ENCODE peak calls at places on chromosomes 7 and 10, in six cellular contexts. L is upper lobe of left lung, A is K562, C is A549, F is GM12878, H is HepG2. E is an unnamed sample.

GRCh38 chr7:141537906-141538305 is 13.3 kb upstream of the AGK start:
- ATAC-seq in H (no peak), L (no peak), F (no peak), A (no peak), C (no peak), E (no peak)

GRCh38 chr10:1358860-1359598 is 302.8 kb downstream of the WDR37 start:
- ATAC-seq in L (no peak), F (peak; percentile 63), A (no peak), C (no peak), H (no peak), E (no peak)

GRCh38 chr7:121085922-121086321 is 97.4 kb downstream of the CPED1 start:
- ATAC-seq in H (no peak), L (no peak), F (no peak), C (no peak), A (no peak), E (peak; percentile 39)

GRCh38 chr10:15335500-15335899 is 35.6 kb downstream of the FAM171A1 start:
- ATAC-seq in H (no peak), F (no peak), A (no peak), L (peak; percentile 46), C (no peak), E (no peak)

GRCh38 chr7:20576166-20576660 is 39.3 kb upstream of the ABCB5 start:
- ATAC-seq in H (no peak), C (no peak), F (no peak), A (no peak), L (no peak), E (no peak)

GRCh38 chr10:114917459-114917858 is 20.5 kb upstream of the TRUB1 start:
- ATAC-seq in H (no peak), A (no peak), F (no peak), C (no peak), L (no peak), E (no peak)

GRCh38 chr10:118042336-118042735 is 4.4 kb downstream of the RAB11FIP2 start:
- ATAC-seq in F (no peak), C (no peak), L (no peak), H (no peak), A (no peak), E (no peak)

GRCh38 chr10:29569778-29570177 is 65.0 kb downstream of the SVIL start:
- ATAC-seq in A (no peak), F (no peak), L (no peak), C (no peak), H (no peak), E (no peak)

GRCh38 chr7:121369462-121369861 is 26.6 kb downstream of the FAM3C start:
- ATAC-seq in C (peak; percentile 36), A (no peak), L (peak; percentile 19), F (peak; percentile 60), H (no peak), E (no peak)

DNA sequence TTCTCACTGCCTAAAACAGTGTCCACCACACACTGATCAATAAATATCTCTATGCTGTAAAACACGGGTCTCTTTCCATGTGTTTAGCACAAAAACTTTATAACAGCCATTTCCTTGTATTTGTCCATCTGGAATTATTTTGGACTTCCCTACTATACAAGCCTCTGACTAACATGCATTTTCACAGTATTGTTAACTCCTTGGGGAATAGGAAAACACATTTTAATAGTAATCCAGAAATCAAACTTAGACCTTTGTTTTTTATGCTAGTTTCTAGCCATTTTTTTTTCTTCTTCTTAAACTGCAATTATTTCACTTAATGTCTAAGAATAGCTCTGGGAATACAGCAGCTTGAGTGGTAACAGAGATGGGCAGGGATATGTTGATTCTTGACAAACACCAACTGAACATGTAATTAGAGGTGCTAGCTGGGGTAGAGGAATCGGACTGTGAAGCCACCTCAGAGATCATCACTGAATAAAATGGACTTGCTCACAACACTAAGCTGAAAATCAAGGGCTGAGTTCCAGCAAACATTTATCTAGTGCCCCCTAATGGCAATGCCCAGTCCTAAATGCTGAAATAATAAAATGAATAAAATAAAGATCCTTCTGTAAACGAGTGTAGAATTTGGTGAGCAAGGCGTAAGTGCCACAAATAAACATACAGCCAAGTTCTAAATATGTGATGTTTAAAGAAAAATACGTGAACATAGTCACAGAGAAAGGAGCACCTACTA is 593.1 kb downstream of the SORCS1 start:
- ATAC-seq in H (no peak), L (no peak), C (no peak), F (peak; percentile 59), A (no peak), E (no peak)
- TF ChIP-seq CTCF in H (no peak), L (no peak), C (peak; percentile 16), F (peak; percentile 23), A (peak; percentile 28), E (no peak)

GRCh38 chr7:2525161-2525930 is 5.8 kb downstream of the LFNG start:
- ATAC-seq in L (no peak), C (no peak), H (no peak), A (no peak), F (no peak), E (no peak)
- TF ChIP-seq POLR2A in L (no peak), C (no peak), H (no peak), A (no peak), F (no peak), E (no peak)

DNA sequence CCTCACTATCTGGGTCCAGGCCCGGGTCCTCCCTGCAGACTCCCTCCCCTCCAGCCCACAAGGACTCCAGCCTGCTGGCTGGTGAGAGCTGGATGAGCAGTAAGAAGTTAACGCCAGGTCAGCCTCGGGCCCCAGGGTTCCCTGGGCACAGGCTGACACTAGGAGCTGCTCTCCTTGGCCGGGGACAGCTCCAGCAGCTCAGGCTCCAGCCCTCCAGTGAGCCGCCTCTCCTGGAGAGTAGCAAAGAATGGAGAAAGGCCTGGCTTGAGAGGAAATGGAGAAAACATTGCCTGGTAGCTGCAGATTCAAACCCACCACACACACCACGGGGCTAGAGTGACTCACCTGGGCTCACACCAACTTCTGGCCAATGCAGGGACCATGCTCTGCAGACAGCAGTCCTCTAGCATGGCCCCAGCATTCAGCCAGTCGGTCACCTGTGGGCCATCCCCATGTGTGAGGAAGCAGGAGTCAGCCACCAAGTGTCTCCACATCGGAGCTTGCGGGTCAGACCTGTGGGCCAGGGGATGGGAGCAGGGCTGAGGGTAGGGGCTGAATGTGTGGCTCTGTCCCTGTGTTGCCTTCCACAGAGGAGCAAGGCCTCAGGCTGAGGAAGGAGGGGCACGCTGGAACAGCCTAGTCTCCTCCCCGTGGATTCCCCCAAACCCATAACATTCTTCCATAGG is 6.5 kb downstream of the SAP25 start:
- ATAC-seq in F (no peak), H (no peak), L (no peak), C (peak; percentile 4), A (peak; percentile 2), E (no peak)
- TF ChIP-seq EP300 in F (no peak), H (no peak), L (no peak), C (no peak), A (no peak), E (no peak)

DNA sequence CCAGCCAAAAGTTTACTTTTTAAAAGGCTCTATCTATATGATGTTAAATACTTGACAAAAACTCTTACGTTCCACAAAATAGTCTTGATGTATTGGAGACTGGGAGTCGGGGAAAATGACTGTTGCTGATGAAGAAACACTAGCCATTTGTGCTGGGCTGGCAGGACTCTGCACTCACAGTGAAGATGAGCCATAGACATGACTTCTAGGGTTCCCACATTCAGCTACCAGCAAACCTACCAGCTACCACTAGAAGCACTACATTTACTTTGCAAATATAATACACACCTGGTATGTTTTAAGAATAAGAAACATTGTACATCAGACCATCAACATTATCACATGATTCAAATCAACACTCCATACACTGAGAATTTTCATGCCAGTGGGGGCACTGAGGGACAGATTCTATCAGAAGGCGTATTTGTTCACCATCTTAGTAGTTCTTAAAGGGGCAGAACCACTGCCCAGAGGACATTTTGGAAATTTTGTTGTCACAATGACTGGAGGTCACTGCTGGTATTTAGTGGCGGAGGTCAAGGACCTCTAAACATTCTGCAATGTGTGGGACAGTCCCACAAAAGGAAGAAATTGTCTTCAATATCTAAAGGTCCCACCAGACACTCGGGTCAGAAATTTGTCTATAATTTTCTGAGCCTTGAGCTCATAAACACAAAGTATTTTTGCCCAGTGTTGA is 52.3 kb downstream of the PARD3 start:
- ATAC-seq in A (peak; percentile 32), H (peak; percentile 91), C (peak; percentile 62), F (peak; percentile 24), L (no peak), E (no peak)
- TF ChIP-seq CTCF in A (no peak), H (no peak), C (no peak), F (no peak), L (no peak), E (no peak)

GRCh38 chr7:66413379-66414114 is 208.4 kb downstream of the TPST1 start:
- ATAC-seq in H (no peak), F (peak; percentile 91), A (no peak), C (peak; percentile 96), L (peak; percentile 85), E (peak; percentile 85)
- TF ChIP-seq POLR2A in H (no peak), F (peak; percentile 31), A (no peak), C (no peak), L (no peak), E (no peak)

GRCh38 chr10:71463111-71463510 is 66.4 kb downstream of the CDH23 start:
- ATAC-seq in C (no peak), F (no peak), H (no peak), A (no peak), L (no peak), E (no peak)

GRCh38 chr10:71467161-71467560 is 70.4 kb downstream of the CDH23 start:
- ATAC-seq in C (no peak), H (no peak), A (no peak), F (no peak), L (no peak), E (no peak)

GRCh38 chr10:71467569-71468362 is 71.0 kb downstream of the CDH23 start:
- ATAC-seq in C (no peak), F (no peak), A (no peak), L (no peak), H (no peak), E (no peak)

GRCh38 chr10:71466330-71466729 is 69.6 kb downstream of the CDH23 start:
- ATAC-seq in H (no peak), C (no peak), F (no peak), L (no peak), A (no peak), E (no peak)

GRCh38 chr10:71465576-71466252 is 69.0 kb downstream of the CDH23 start:
- ATAC-seq in C (no peak), L (no peak), H (no peak), F (no peak), A (no peak), E (no peak)
- TF ChIP-seq EP300 in C (no peak), L (no peak), H (no peak), F (no peak), A (no peak), E (no peak)

DNA sequence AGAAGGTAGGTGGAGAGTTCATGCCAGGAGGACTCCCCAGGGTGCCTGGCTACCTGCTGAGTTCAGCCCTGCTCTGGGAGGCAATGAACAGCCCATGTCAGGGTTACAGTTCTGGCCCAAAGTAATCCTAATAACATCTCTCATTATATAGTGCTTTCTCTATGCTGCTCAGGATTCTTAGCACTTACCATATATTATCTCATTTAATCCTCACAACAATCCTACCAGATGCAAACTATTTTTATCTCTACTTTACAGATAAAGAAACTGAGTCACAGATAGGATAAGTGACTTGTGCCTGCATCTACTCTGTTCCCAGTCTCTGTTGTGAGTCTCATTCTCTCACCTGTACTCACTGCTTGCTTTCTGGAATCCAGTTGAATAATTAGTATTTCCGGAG is 105.1 kb upstream of the NFE2L3 start:
- ATAC-seq in F (no peak), C (no peak), H (no peak), A (no peak), L (no peak), E (no peak)
- TF ChIP-seq CTCF in F (no peak), C (no peak), H (no peak), A (no peak), L (no peak), E (no peak)